ENCODE peak calls at places on chromosomes 2 and 18, in eight cellular contexts. I is left lobe of liver; P is Ammon's horn; C is stimulated activated CD4-positive, alpha-beta T cell treated with anti-CD3 and anti-CD28 coated beads, Interleukin-1b, Interleukin-23, amount 100 ng/mL, for 4 hours; V is RKO; R is stimulated activated effector memory CD8-positive, alpha-beta T cell treated with anti-CD3 and anti-CD28 coated beads, Interleukin-12 subunit alpha, Interleukin-12 subunit beta, amount 100 ng/mL, for 72 hours; F is left cardiac atrium; D is activated CD8-positive, alpha-beta memory T cell treated with anti-CD3 and anti-CD28 coated beads for 48 hours. K is an unnamed sample.

GRCh38 chr2:129929321-129930290 is 49.9 kb upstream of the RAB6C start:
- DNase-seq in I (no peak), P (peak), C (no peak), V (no peak), R (no peak), F (peak), D (no peak), K (peak)

GRCh38 chr2:65939687-65940086 is 495.2 kb upstream of the MEIS1 start:
- DNase-seq in I (no peak), P (no peak), C (no peak), V (no peak), R (no peak), F (no peak), D (no peak), K (no peak)

GRCh38 chr2:69087912-69088240 is 74.9 kb downstream of the ANTXR1 start:
- DNase-seq in I (no peak), P (no peak), C (no peak), V (no peak), R (no peak), F (no peak), D (no peak), K (no peak)

GRCh38 chr2:33158482-33159003 is 211.8 kb downstream of the LTBP1 start:
- DNase-seq in I (no peak), P (no peak), C (no peak), V (peak), R (no peak), F (no peak), D (no peak), K (no peak)

GRCh38 chr2:1769703-1770422 is 25.5 kb upstream of the PXDN start:
- DNase-seq in I (peak), P (peak), C (peak), V (peak), R (peak), F (peak), D (no peak), K (no peak)

GRCh38 chr2:8134105-8134903 is 547.6 kb upstream of the ID2 start:
- DNase-seq in I (no peak), P (no peak), C (no peak), V (no peak), R (no peak), F (no peak), D (no peak), K (no peak)

GRCh38 chr2:25936889-25937545 is 45.3 kb downstream of the KIF3C start:
- DNase-seq in I (no peak), P (peak), C (no peak), V (no peak), R (no peak), F (no peak), D (no peak), K (peak)

GRCh38 chr2:215435809-215436704 is at the start of gene FN1:
- DNase-seq in I (peak), P (peak), C (peak), V (no peak), R (peak), F (peak), D (peak), K (peak)

GRCh38 chr2:84815146-84815545 is 65.7 kb downstream of the TRABD2A start:
- DNase-seq in I (no peak), P (no peak), C (no peak), V (no peak), R (no peak), F (no peak), D (no peak), K (no peak)

GRCh38 chr2:133802366-133802765 is 234.1 kb upstream of the NCKAP5 start:
- DNase-seq in I (no peak), P (no peak), C (no peak), V (no peak), R (no peak), F (no peak), D (no peak), K (peak)

GRCh38 chr2:38750793-38751042 is 443 bp downstream of the SRSF7 start:
- DNase-seq in I (peak), P (no peak), C (peak), V (peak), R (no peak), F (peak), D (no peak), K (peak)

GRCh38 chr18:77133051-77133919 is 702 bp upstream of the MBP start:
- DNase-seq in I (no peak), P (no peak), C (no peak), V (no peak), R (peak), F (no peak), D (no peak), K (no peak)

GRCh38 chr2:73292906-73293533 is 328 bp downstream of the EGR4 start:
- DNase-seq in I (no peak), P (no peak), C (no peak), V (no peak), R (peak), F (no peak), D (peak), K (no peak)

GRCh38 chr2:65918760-65919187 is 486.4 kb upstream of the SPRED2 start:
- DNase-seq in I (no peak), P (no peak), C (no peak), V (no peak), R (no peak), F (no peak), D (no peak), K (no peak)

GRCh38 chr2:202064206-202064880 is 8.7 kb upstream of the KIAA2012 start:
- DNase-seq in I (no peak), P (peak), C (no peak), V (peak), R (no peak), F (peak), D (no peak), K (peak)